ENCODE peak calls at places on chromosomes 16 and 17, in eight cellular contexts. U is iPS-NIHi11; D is SHP77; E is H9; L is stimulated activated CD4-positive, alpha-beta T cell treated with anti-CD3 and anti-CD28 coated beads, Interleukin-4, amount 100 ng/mL, for 4 hours; X is EL; V is hepatic stellate cell; K is stimulated activated CD8-positive, alpha-beta memory T cell treated with anti-CD3 and anti-CD28 coated beads, Interleukin-2, amount 100 ng/mL, for 48 hours. C is an unnamed sample.

GRCh38 chr17:48737330-48738043 is 8.9 kb upstream of the HOXB13 start:
- DNase-seq in U (no peak), D (no peak), E (no peak), L (no peak), X (no peak), V (no peak), K (no peak), C (no peak)

GRCh38 chr16:88013091-88013609 is 61.9 kb downstream of the BANP start:
- DNase-seq in U (no peak), D (no peak), E (no peak), L (no peak), X (peak), V (no peak), K (no peak), C (no peak)

GRCh38 chr17:39688475-39688835 is 598 bp upstream of the PGAP3 start:
- DNase-seq in U (no peak), D (no peak), E (no peak), L (no peak), X (peak), V (no peak), K (no peak), C (no peak)

GRCh38 chr17:16927641-16928321 is 44.1 kb downstream of the TNFRSF13B start:
- DNase-seq in U (no peak), D (no peak), E (peak), L (no peak), X (no peak), V (no peak), K (no peak), C (no peak)

GRCh38 chr16:23960081-23960499 is 124.3 kb downstream of the PRKCB start:
- DNase-seq in U (no peak), D (no peak), E (no peak), L (no peak), X (no peak), V (no peak), K (no peak), C (no peak)

GRCh38 chr17:18065546-18065945 is 22.2 kb upstream of the DRG2 start:
- DNase-seq in U (no peak), D (no peak), E (no peak), L (no peak), X (no peak), V (no peak), K (no peak), C (no peak)

GRCh38 chr17:78399693-78400144 is 21.3 kb downstream of the PGS1 start:
- DNase-seq in U (no peak), D (no peak), E (no peak), L (no peak), X (no peak), V (no peak), K (no peak), C (no peak)

GRCh38 chr16:89994389-89994720 is 24.9 kb downstream of the DBNDD1 start:
- DNase-seq in U (no peak), D (no peak), E (no peak), L (no peak), X (no peak), V (no peak), K (no peak), C (no peak)

GRCh38 chr17:8857919-8858318 is 9.6 kb downstream of the PIK3R6 start:
- DNase-seq in U (no peak), D (no peak), E (peak), L (no peak), X (peak), V (no peak), K (peak), C (no peak)

GRCh38 chr17:61443475-61443882 is 8.7 kb upstream of the TBX4 start:
- DNase-seq in U (peak), D (no peak), E (peak), L (no peak), X (no peak), V (no peak), K (no peak), C (no peak)

C was measured in NCI-H510A.